ENCODE peak calls at places on chromosome 10, in five cellular contexts. X is mesendoderm, S is IMR-90, P is esophagus squamous epithelium, V is fibroblast of lung. H is an unnamed sample.

GRCh38 chr10:50512743-50513416 is 110.9 kb downstream of the SGMS1 start:
- DNase-seq in V (no peak), P (no peak), S (no peak), X (no peak), H (peak; percentile 49)

GRCh38 chr10:33335550-33335799 is 1.0 kb upstream of the NRP1 start:
- DNase-seq in V (no peak), X (no peak), P (no peak), S (no peak), H (no peak)

GRCh38 chr10:44471410-44471809 is 86.5 kb upstream of the CXCL12 start:
- DNase-seq in X (no peak), P (no peak), S (no peak), V (no peak), H (no peak)

GRCh38 chr10:116796910-116797513 is 52.3 kb upstream of the ENO4 start:
- DNase-seq in X (peak; percentile 81), V (peak; percentile 50), P (no peak), S (peak; percentile 61), H (peak; percentile 58)

GRCh38 chr10:36573246-36573645 is 552.2 kb upstream of the ANKRD30A start:
- DNase-seq in X (no peak), V (no peak), S (no peak), P (no peak), H (no peak)

GRCh38 chr10:43921881-43922280 is 273.2 kb upstream of the ZNF32 start:
- DNase-seq in V (no peak), P (no peak), S (no peak), X (no peak), H (no peak)

GRCh38 chr10:12801214-12802087 is 200.1 kb downstream of the CCDC3 start:
- DNase-seq in X (no peak), S (no peak), V (no peak), P (no peak), H (no peak)

GRCh38 chr10:74282853-74283205 is 131.8 kb downstream of the ADK start:
- DNase-seq in X (no peak), P (no peak), V (peak; percentile 46), S (peak; percentile 62), H (no peak)

GRCh38 chr10:133448120-133448519 is 5.6 kb upstream of the SCART1 start:
- DNase-seq in S (no peak), X (no peak), V (no peak), P (no peak), H (no peak)

GRCh38 chr10:110912374-110912773 is 6.6 kb downstream of the BBIP1 start:
- DNase-seq in V (peak; percentile 77), P (no peak), S (peak; percentile 80), X (no peak), H (no peak)

GRCh38 chr10:50635286-50635685 is 11.5 kb upstream of the SGMS1 start:
- DNase-seq in S (peak; percentile 94), V (peak; percentile 96), X (no peak), P (no peak), H (no peak)

GRCh38 chr10:71882813-71883746 is 32.0 kb upstream of the PSAP start:
- DNase-seq in X (no peak), S (no peak), P (no peak), V (peak; percentile 37), H (no peak)

GRCh38 chr10:3091346-3091787 is 24.0 kb downstream of the PFKP start:
- DNase-seq in V (peak; percentile 96), P (no peak), X (no peak), S (peak; percentile 94), H (no peak)

GRCh38 chr10:110610308-110610774 is 33.8 kb upstream of the RBM20 start:
- DNase-seq in P (no peak), S (peak; percentile 49), V (peak; percentile 30), X (peak; percentile 99), H (peak; percentile 22)

GRCh38 chr10:94963901-94964300 is 25.4 kb downstream of the CYP2C9 start:
- DNase-seq in X (peak; percentile 99), S (peak; percentile 13), V (peak; percentile 21), P (no peak), H (no peak)

GRCh38 chr10:88386204-88386877 is 196.8 kb downstream of the RNLS start:
- DNase-seq in V (no peak), P (no peak), X (peak; percentile 20), S (no peak), H (peak; percentile 32)

GRCh38 chr10:73039635-73040034 is 57.0 kb downstream of the P4HA1 start:
- DNase-seq in V (peak; percentile 58), S (peak; percentile 84), X (no peak), P (no peak), H (no peak)

GRCh38 chr10:7231420-7232414 is 179.1 kb downstream of the SFMBT2 start:
- DNase-seq in X (peak; percentile 22), S (no peak), V (peak; percentile 17), P (no peak), H (no peak)

GRCh38 chr10:9922123-9922685 is 1095.5 kb upstream of the CELF2 start:
- DNase-seq in S (no peak), P (no peak), X (no peak), V (peak; percentile 20), H (no peak)

GRCh38 chr10:69644658-69645295 is 14.7 kb downstream of the FAM241B start:
- DNase-seq in X (peak; percentile 72), P (no peak), V (peak; percentile 40), S (peak; percentile 41), H (no peak)

GRCh38 chr10:132281915-132282666 is 25.7 kb downstream of the STK32C start:
- DNase-seq in X (no peak), S (no peak), P (no peak), V (no peak), H (no peak)

GRCh38 chr10:132850246-132850645 is 64.3 kb upstream of the NKX6-2 start:
- DNase-seq in P (no peak), S (no peak), V (no peak), X (no peak), H (no peak)

GRCh38 chr10:121573541-121573941 is 24.7 kb downstream of the FGFR2 start:
- DNase-seq in X (no peak), V (no peak), P (no peak), S (no peak), H (no peak)

DNA sequence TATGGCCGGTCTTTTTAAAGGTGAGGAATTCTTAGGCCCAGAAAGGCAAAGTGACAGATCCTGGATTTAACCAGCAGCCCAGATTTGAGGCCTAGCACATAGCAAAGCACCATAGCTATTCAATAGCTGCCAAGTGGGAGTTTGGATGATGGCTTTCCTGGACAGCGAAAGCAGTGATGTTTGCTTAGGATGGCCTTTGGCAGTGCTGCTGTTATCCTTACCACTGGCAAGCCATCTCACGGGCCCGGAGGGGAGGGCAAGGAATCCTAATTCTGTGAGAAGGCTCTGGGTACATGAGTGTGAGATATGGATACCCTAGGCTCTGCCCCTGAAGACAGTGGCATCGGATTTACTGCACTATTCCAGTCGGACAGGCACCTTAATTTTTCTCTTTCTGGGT is 50.4 kb downstream of the TCF7L2 start:
- DNase-seq in V (no peak), P (no peak), X (no peak), S (no peak), H (no peak)
- H3K4me1 ChIP-seq in V (no peaks in the 10 kb centered on the region), P (peaks cover 56% of the 10 kb centered on the region), X (no peaks in the 10 kb centered on the region), S (peaks cover 3% of the 10 kb centered on the region), H (no peaks in the 10 kb centered on the region)

GRCh38 chr10:124510536-124511158 is 49.0 kb downstream of the LHPP start:
- DNase-seq in S (no peak), V (no peak), P (no peak), X (no peak), H (no peak)
- H3K4me3 ChIP-seq in S (no peak overlapping the region), V (no peak overlapping the region), P (no peak overlapping the region), X (no peak overlapping the region), H (no peak overlapping the region)

DNA sequence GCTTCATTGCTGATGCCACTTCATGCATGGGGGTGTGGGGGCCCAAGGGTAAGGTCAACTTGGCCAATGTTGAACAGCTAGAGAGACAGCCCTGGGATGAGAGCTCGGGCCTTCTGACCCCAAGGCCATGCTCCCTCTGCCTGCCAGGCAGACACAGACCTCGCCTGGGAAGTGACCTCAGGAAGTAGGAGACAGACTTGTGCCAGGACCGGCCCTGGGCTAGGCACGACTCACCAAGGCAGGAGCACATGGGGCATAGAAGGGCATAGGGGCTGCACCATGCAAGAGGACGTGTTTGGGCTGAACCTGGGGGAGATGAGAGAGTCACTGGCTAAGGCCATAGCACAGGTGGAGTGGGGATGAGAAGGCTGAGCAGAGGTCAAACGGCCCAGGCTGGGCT is 27.1 kb downstream of the ZCCHC24 start:
- DNase-seq in X (no peak), S (no peak), P (no peak), V (no peak), H (no peak)
- H3K4me1 ChIP-seq in X (no peaks in the 10 kb centered on the region), S (peaks cover 38% of the 10 kb centered on the region), P (peaks cover 77% of the 10 kb centered on the region), V (peaks cover 34% of the 10 kb centered on the region), H (no peaks in the 10 kb centered on the region)

GRCh38 chr10:21509391-21510217 is 15.9 kb downstream of the SKIDA1 start:
- DNase-seq in P (no peak), S (no peak), X (peak; percentile 89), V (peak; percentile 14), H (no peak)
- H3K4me3 ChIP-seq in P (peak overlapping the region; percentile 48), S (peak overlapping the region; percentile 9), X (no peak overlapping the region), V (peak overlapping the region; percentile 39), H (no peak overlapping the region)

GRCh38 chr10:119669331-119669730 is 18.2 kb downstream of the BAG3 start:
- DNase-seq in X (no peak), S (no peak), V (no peak), P (no peak), H (no peak)

GRCh38 chr10:119666709-119667004 is 15.5 kb downstream of the BAG3 start:
- DNase-seq in S (no peak), X (no peak), V (no peak), P (no peak), H (no peak)

GRCh38 chr10:119668461-119668860 is 17.3 kb downstream of the BAG3 start:
- DNase-seq in P (no peak), V (no peak), X (no peak), S (no peak), H (no peak)

GRCh38 chr10:119665901-119666708 is 14.9 kb downstream of the BAG3 start:
- DNase-seq in X (no peak), V (no peak), S (peak; percentile 36), P (no peak), H (no peak)

GRCh38 chr10:119667562-119668328 is 16.6 kb downstream of the BAG3 start:
- DNase-seq in X (peak; percentile 70), S (peak; percentile 98), P (no peak), V (peak; percentile 98), H (no peak)
- H3K4me1 ChIP-seq in X (peaks cover 18% of the 10 kb centered on the region), S (peaks cover 38% of the 10 kb centered on the region), P (peaks cover 85% of the 10 kb centered on the region), V (peaks cover 53% of the 10 kb centered on the region), H (peaks cover 17% of the 10 kb centered on the region)